ENCODE peak calls at places on chromosomes 13 and 19, in seven cellular contexts. U is cerebellar cortex; Y is GM10248; L is activated naive CD8-positive, alpha-beta T cell treated with anti-CD3 and anti-CD28 coated beads, Interleukin-2, amount 50 U/mL, for 16 hours; A is tibial artery; C is EL; B is naive thymus-derived CD8-positive, alpha-beta T cell. Z is an unnamed sample.

GRCh38 chr19:18847516-18848463 is 16.0 kb downstream of the UPF1 start:
- DNase-seq in L (no peak), A (no peak), C (peak), Y (no peak), U (no peak), B (no peak), Z (no peak)

GRCh38 chr19:1481224-1481892 is 2.3 kb upstream of the C19orf25 start:
- DNase-seq in B (no peak), A (no peak), C (no peak), Y (no peak), U (no peak), L (no peak), Z (no peak)

GRCh38 chr13:114087430-114087829 is 45.0 kb downstream of the RASA3 start:
- DNase-seq in U (no peak), A (peak), Y (no peak), B (no peak), L (no peak), C (no peak), Z (no peak)

GRCh38 chr13:96238241-96238640 is 148.3 kb downstream of the HS6ST3 start:
- DNase-seq in C (no peak), B (no peak), Y (no peak), A (no peak), U (no peak), L (no peak), Z (no peak)

GRCh38 chr19:33186431-33186830 is 7.7 kb upstream of the LRP3 start:
- DNase-seq in L (no peak), C (no peak), Y (no peak), A (peak), U (no peak), B (no peak), Z (no peak)

GRCh38 chr13:113920606-113921306 is 53.1 kb downstream of the C13orf46 start:
- DNase-seq in U (no peak), Y (no peak), B (no peak), C (no peak), L (no peak), A (no peak), Z (no peak)

GRCh38 chr19:4376245-4376990 is 23.9 kb downstream of the SH3GL1 start:
- DNase-seq in B (no peak), Y (no peak), L (no peak), C (no peak), A (peak), U (no peak), Z (no peak)

GRCh38 chr13:53612200-53612599 is 583.6 kb downstream of the OLFM4 start:
- DNase-seq in Y (no peak), C (no peak), L (no peak), U (no peak), A (no peak), B (no peak), Z (no peak)

GRCh38 chr13:113875829-113876228 is 12.0 kb upstream of the GAS6 start:
- DNase-seq in B (no peak), U (no peak), Y (no peak), C (no peak), A (no peak), L (no peak), Z (no peak)

GRCh38 chr19:46288896-46289588 is 7.8 kb upstream of the HIF3A start:
- DNase-seq in A (peak), C (peak), Y (no peak), U (no peak), L (no peak), B (no peak), Z (no peak)

GRCh38 chr13:60230593-60230992 is 66.9 kb upstream of the DIAPH3 start:
- DNase-seq in Y (no peak), B (no peak), L (no peak), U (no peak), C (peak), A (no peak), Z (no peak)

GRCh38 chr13:80278706-80279105 is 62.2 kb downstream of the SPRY2 start:
- DNase-seq in Y (no peak), U (no peak), C (no peak), L (no peak), B (no peak), A (no peak), Z (no peak)

GRCh38 chr19:42370068-42370520 is 20.0 kb downstream of the CNFN start:
- DNase-seq in Y (no peak), A (no peak), B (no peak), C (no peak), U (no peak), L (no peak), Z (no peak)

GRCh38 chr19:30378701-30379100 is 6.5 kb downstream of the ZNF536 start:
- DNase-seq in B (no peak), C (no peak), U (no peak), Y (no peak), A (no peak), L (no peak), Z (no peak)

GRCh38 chr13:80469841-80470378 is 129.0 kb upstream of the SPRY2 start:
- DNase-seq in L (no peak), A (peak), U (peak), C (peak), B (no peak), Y (no peak), Z (no peak)

GRCh38 chr19:16754207-16754806 is 34.7 kb downstream of the NWD1 start:
- DNase-seq in Y (no peak), U (no peak), B (no peak), L (no peak), A (no peak), C (no peak), Z (no peak)

GRCh38 chr19:57914517-57914916 is 1.9 kb downstream of the ZNF417 start:
- DNase-seq in L (no peak), Y (no peak), C (no peak), B (no peak), A (no peak), U (no peak), Z (no peak)

GRCh38 chr13:35914662-35915061 is 216.5 kb downstream of the DCLK1 start:
- DNase-seq in L (no peak), B (no peak), A (no peak), C (no peak), Y (no peak), U (no peak), Z (no peak)

GRCh38 chr19:47374876-47375693 is 26.0 kb downstream of the DHX34 start:
- DNase-seq in L (no peak), B (no peak), C (no peak), A (no peak), U (no peak), Y (no peak), Z (no peak)

GRCh38 chr19:10473192-10473591 is 30.0 kb downstream of the KEAP1 start:
- DNase-seq in L (no peak), Y (no peak), B (no peak), U (no peak), C (no peak), A (no peak), Z (no peak)

GRCh38 chr19:33938821-33939220 is 142.2 kb downstream of the KCTD15 start:
- DNase-seq in A (no peak), L (no peak), B (no peak), C (no peak), Y (no peak), U (no peak), Z (no peak)

GRCh38 chr19:20279516-20279915 is 112.5 kb downstream of the ZNF486 start:
- DNase-seq in Y (no peak), U (no peak), C (no peak), L (no peak), B (no peak), A (no peak), Z (no peak)

GRCh38 chr13:109840201-109840892 is 54.0 kb upstream of the IRS2 start:
- DNase-seq in L (no peak), C (peak), B (no peak), A (no peak), U (no peak), Y (no peak), Z (no peak)

GRCh38 chr19:36837902-36838783 is at the start of gene ZNF790:
- DNase-seq in A (peak), L (peak), Y (peak), C (peak), U (peak), B (peak), Z (no peak)

GRCh38 chr19:7705387-7706187 is 3.7 kb upstream of the FCER2 start:
- DNase-seq in Y (peak), U (no peak), C (no peak), A (peak), B (peak), L (peak), Z (no peak)

GRCh38 chr13:52356327-52356726 is 49.6 kb downstream of the THSD1 start:
- DNase-seq in B (no peak), A (no peak), L (no peak), Y (no peak), C (peak), U (no peak), Z (no peak)

GRCh38 chr19:39156230-39156890 is 30.8 kb downstream of the PAK4 start:
- DNase-seq in Y (no peak), U (no peak), C (peak), A (no peak), B (no peak), L (no peak), Z (no peak)

GRCh38 chr13:114310961-114311360 is 3.3 kb upstream of the CHAMP1 start:
- DNase-seq in U (no peak), A (no peak), L (no peak), Y (no peak), C (peak), B (no peak), Z (no peak)